ENCODE peak calls at places on chromosomes 3 and 15, in six cellular contexts. Q is hypothalamus, D is GM12865, I is substantia nigra, B is aorta, F is psoas muscle. M is an unnamed sample.
A peak's percentile ranks its signal among the peaks of the same experiment; 100 is the strongest.

GRCh38 chr15:58423858-58424608 is 7.8 kb upstream of the LIPC start:
- DNase-seq in B (no peak), F (no peak), Q (no peak), I (no peak), D (peak; percentile 38), M (no peak)

GRCh38 chr15:58454950-58455401 is 23.2 kb downstream of the LIPC start:
- DNase-seq in Q (no peak), B (no peak), I (no peak), D (no peak), F (no peak), M (no peak)

GRCh38 chr3:184593201-184593922 is 31.8 kb downstream of the EPHB3 start:
- DNase-seq in B (peak; percentile 63), Q (no peak), D (no peak), F (peak; percentile 64), I (no peak), M (no peak)

GRCh38 chr15:67331676-67332075 is 77.1 kb downstream of the IQCH start:
- DNase-seq in F (no peak), D (no peak), Q (no peak), I (no peak), B (no peak), M (no peak)

GRCh38 chr3:8646313-8646938 is 1.8 kb upstream of the SSUH2 start:
- DNase-seq in B (no peak), Q (no peak), F (no peak), I (no peak), D (no peak), M (no peak)

GRCh38 chr3:42996633-42997075 is 17.5 kb downstream of the GASK1A start:
- DNase-seq in D (no peak), I (peak; percentile 14), Q (no peak), F (peak; percentile 69), B (no peak), M (no peak)

GRCh38 chr3:45611619-45612018 is 17.1 kb downstream of the LIMD1 start:
- DNase-seq in D (peak; percentile 50), Q (no peak), B (no peak), F (no peak), I (peak; percentile 76), M (no peak)

GRCh38 chr15:35929740-35930444 is 383.9 kb upstream of the DPH6 start:
- DNase-seq in B (no peak), I (no peak), F (no peak), D (peak; percentile 65), Q (no peak), M (no peak)

GRCh38 chr3:176953106-176954080 is 243.9 kb downstream of the TBL1XR1 start:
- DNase-seq in D (no peak), Q (no peak), I (no peak), F (peak; percentile 87), B (no peak), M (peak; percentile 45)

GRCh38 chr3:139797724-139798343 is 120.1 kb upstream of the NMNAT3 start:
- DNase-seq in Q (no peak), D (peak; percentile 6), I (no peak), F (no peak), B (no peak), M (peak; percentile 49)

GRCh38 chr3:136186330-136186729 is 9.8 kb downstream of the MSL2 start:
- DNase-seq in D (peak; percentile 57), Q (no peak), I (no peak), F (no peak), B (no peak), M (no peak)

GRCh38 chr3:81443457-81443782 is 318.0 kb downstream of the GBE1 start:
- DNase-seq in D (no peak), B (no peak), I (no peak), Q (no peak), F (no peak), M (no peak)

GRCh38 chr3:23834082-23834870 is 28.5 kb downstream of the UBE2E1 start:
- DNase-seq in B (no peak), Q (no peak), F (no peak), I (no peak), D (peak; percentile 18), M (no peak)

GRCh38 chr3:134252766-134253165 is 2.1 kb upstream of the RYK start:
- DNase-seq in F (no peak), B (no peak), I (no peak), D (no peak), Q (no peak), M (no peak)

M was measured in brain microvascular endothelial cell.